ENCODE peak calls at places on chromosomes 1 and 21, in five cellular contexts. L, D, O, M and H are unnamed samples. For H3K36me3, the result is how much of the 10 kb centered on the place peaks cover.

GRCh38 chr1:3192359-3192758 is 123.4 kb downstream of the PRDM16 start:
- DNase-seq in L (no peak), D (no peak), O (no peak), M (no peak), H (no peak)

GRCh38 chr1:24126023-24126671 is 14.2 kb upstream of the MYOM3 start:
- DNase-seq in L (no peak), D (no peak), O (no peak), M (no peak), H (peak)

GRCh38 chr1:153509729-153510354 is 25.9 kb downstream of the S100A6 start:
- DNase-seq in L (no peak), D (peak), O (no peak), M (peak), H (no peak)

GRCh38 chr1:98422821-98423220 is 238.7 kb upstream of the SNX7 start:
- DNase-seq in L (no peak), D (no peak), O (no peak), M (no peak), H (no peak)

GRCh38 chr21:45385549-45386050 is 19.4 kb upstream of the COL18A1 start:
- DNase-seq in L (peak), D (peak), O (peak), M (no peak), H (peak)

GRCh38 chr1:94949681-94950661 is 23.1 kb upstream of the CNN3 start:
- DNase-seq in L (no peak), D (peak), O (no peak), M (no peak), H (peak)

GRCh38 chr1:199522936-199523335 is 504.6 kb upstream of the NR5A2 start:
- DNase-seq in L (no peak), D (no peak), O (no peak), M (no peak), H (no peak)

GRCh38 chr21:24456358-24456757 is 1150.9 kb downstream of the MRPL39 start:
- DNase-seq in L (no peak), D (no peak), O (no peak), M (no peak), H (no peak)

GRCh38 chr1:64469121-64469520 is 808 bp upstream of the CACHD1 start:
- DNase-seq in L (no peak), D (no peak), O (no peak), M (peak), H (no peak)

DNA sequence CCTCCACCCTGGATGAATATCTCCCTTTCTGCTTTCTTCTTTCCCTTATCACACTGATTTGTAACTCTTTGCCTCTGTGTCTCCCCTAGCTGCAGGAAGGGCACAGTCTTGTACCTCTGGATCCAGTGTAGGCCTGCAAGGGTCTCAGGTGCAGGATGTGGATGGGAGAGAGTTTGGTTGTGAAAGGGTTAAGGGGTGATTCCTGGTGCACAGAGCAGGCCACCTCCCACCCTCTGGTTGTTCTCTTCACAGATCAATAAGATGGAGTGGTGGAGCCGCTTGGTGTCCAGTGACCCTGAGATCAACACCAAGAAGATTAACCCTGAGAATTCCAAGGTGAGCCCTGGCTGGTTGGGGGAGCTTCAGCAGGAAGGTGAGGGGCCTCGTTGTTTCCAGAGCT is 15.1 kb downstream of the KDF1 start:
- DNase-seq in L (no peak), D (no peak), O (no peak), M (no peak), H (no peak)
- H3K36me3 ChIP-seq in L (half or more), D (under half), O (half or more), M (under half), H (under half)

DNA sequence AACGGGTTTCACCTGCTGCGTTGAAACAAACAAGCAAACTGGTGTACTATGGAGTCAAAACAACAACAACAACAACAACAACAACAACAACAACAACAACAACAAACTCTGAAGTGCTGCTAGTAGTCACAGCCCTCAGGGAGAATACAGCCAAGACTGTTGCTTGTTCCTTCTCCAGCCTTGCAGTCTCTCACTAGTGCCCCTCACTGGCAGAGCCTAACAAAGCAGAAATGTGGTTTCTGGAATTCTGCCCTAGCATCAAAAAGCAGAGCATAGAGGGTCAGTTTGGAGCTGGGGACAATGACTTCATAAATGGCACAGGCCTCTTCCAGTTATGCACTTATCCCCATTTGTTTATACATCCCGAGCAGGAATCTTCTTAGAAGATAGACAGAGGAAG is 187.4 kb downstream of the KCNK2 start:
- DNase-seq in L (no peak), D (no peak), O (no peak), M (no peak), H (no peak)
- TF ChIP-seq CTCF in L (no peak), D (no peak), O (no peak), M (no peak), H (no peak)

DNA sequence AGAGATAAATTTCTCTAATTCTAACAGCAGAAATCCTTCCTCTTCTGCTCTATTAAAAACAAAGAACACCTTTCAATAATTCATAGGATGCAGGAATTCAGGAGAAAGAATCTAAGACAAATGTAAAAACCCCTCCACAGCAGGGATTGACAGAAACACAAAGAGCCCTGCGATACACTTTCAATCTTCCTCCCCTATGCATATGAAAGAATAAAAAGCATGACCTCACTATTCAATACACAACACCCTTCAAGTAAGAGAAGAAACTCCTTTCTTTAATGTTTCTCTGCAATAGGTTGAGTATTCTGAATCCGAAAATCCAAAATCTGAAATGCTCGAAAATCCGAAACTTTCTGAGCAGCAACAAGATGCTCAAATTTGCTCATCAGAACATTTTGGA is 17.1 kb downstream of the SRSF4 start:
- DNase-seq in L (no peak), D (no peak), O (no peak), M (no peak), H (no peak)
- H3K36me3 ChIP-seq in L (under half), D (under half), O (half or more), M (half or more), H (under half)

GRCh38 chr1:13494025-13494424 is 19.8 kb downstream of the LRRC38 start:
- DNase-seq in L (no peak), D (no peak), O (no peak), M (no peak), H (no peak)
- TF ChIP-seq CTCF in L (no peak), D (no peak), O (no peak), M (no peak), H (no peak)